ENCODE peak calls at places on chromosomes 16 and 17, in eight cellular contexts. I is A549, V is Caco-2, P is MM.1S, Y is stomach, C is PC-3, N is right cardiac atrium, R is prostate gland. E is an unnamed sample.
A peak's percentile ranks its signal among the peaks of the same experiment; 100 is the strongest.

GRCh38 chr16:84391151-84391873 is 23.0 kb downstream of the ATP2C2 start:
- DNase-seq in Y (no peak), C (no peak), N (no peak), I (no peak), V (no peak), P (no peak), R (peak; percentile 74), E (no peak)

GRCh38 chr16:70495425-70496182 is 27.8 kb downstream of the COG4 start:
- DNase-seq in R (no peak), P (no peak), I (no peak), V (no peak), N (no peak), Y (no peak), C (no peak), E (no peak)

GRCh38 chr16:67158637-67159600 is 790 bp downstream of the TRADD start:
- DNase-seq in R (no peak), N (peak; percentile 81), C (peak; percentile 49), P (peak; percentile 94), V (peak; percentile 63), Y (peak; percentile 69), I (peak; percentile 52), E (no peak)

GRCh38 chr17:31877911-31878702 is 19.1 kb upstream of the COPRS start:
- DNase-seq in R (peak; percentile 35), C (no peak), I (no peak), N (no peak), V (no peak), P (no peak), Y (no peak), E (no peak)

GRCh38 chr17:73901661-73902415 is 257.6 kb upstream of the SDK2 start:
- DNase-seq in P (no peak), C (no peak), I (no peak), Y (peak; percentile 65), R (peak; percentile 48), N (peak; percentile 83), V (no peak), E (no peak)

GRCh38 chr16:74291577-74292208 is 4.9 kb upstream of the PSMD7 start:
- DNase-seq in R (no peak), N (no peak), P (no peak), C (no peak), I (no peak), Y (no peak), V (no peak), E (no peak)

GRCh38 chr16:68297908-68298307 is 12.8 kb downstream of the SLC7A6OS start:
- DNase-seq in C (peak; percentile 59), P (no peak), R (no peak), I (no peak), Y (no peak), V (no peak), N (no peak), E (no peak)

GRCh38 chr17:31144427-31144826 is 49.6 kb downstream of the NF1 start:
- DNase-seq in P (no peak), Y (no peak), I (no peak), V (no peak), R (no peak), C (no peak), N (no peak), E (no peak)

GRCh38 chr17:79837888-79838540 is 1.2 kb downstream of the CBX4 start:
- DNase-seq in R (no peak), N (peak; percentile 70), C (no peak), V (no peak), P (peak; percentile 27), Y (no peak), I (no peak), E (no peak)

GRCh38 chr17:76554131-76554530 is 14.3 kb downstream of the PRCD start:
- DNase-seq in I (no peak), N (peak; percentile 71), V (no peak), R (no peak), Y (peak; percentile 53), C (no peak), P (no peak), E (no peak)

GRCh38 chr16:54403580-54403979 is 117.0 kb upstream of the IRX3 start:
- DNase-seq in C (no peak), R (no peak), I (no peak), V (no peak), Y (no peak), N (no peak), P (no peak), E (no peak)

GRCh38 chr16:75260856-75261589 is 9.6 kb upstream of the BCAR1 start:
- DNase-seq in I (no peak), Y (no peak), N (peak; percentile 37), P (no peak), R (no peak), C (no peak), V (peak; percentile 29), E (no peak)

GRCh38 chr16:28891964-28892890 is 13.9 kb downstream of the ATP2A1 start:
- DNase-seq in V (no peak), Y (no peak), I (no peak), N (no peak), C (no peak), R (no peak), P (no peak), E (no peak)

GRCh38 chr16:75387951-75388350 is 45.4 kb downstream of the CFDP1 start:
- DNase-seq in P (no peak), Y (no peak), I (no peak), N (no peak), V (no peak), C (no peak), R (no peak), E (no peak)

GRCh38 chr17:76918811-76919210 is 50.6 kb downstream of the MGAT5B start:
- DNase-seq in R (no peak), V (no peak), Y (no peak), C (no peak), I (no peak), N (no peak), P (no peak), E (no peak)

GRCh38 chr16:20884240-20884556 is 16.0 kb downstream of the DCUN1D3 start:
- DNase-seq in V (no peak), I (no peak), Y (no peak), P (no peak), N (no peak), C (peak; percentile 51), R (no peak), E (no peak)

GRCh38 chr16:26491962-26492361 is 574.8 kb upstream of the C16orf82 start:
- DNase-seq in C (no peak), N (no peak), P (no peak), I (no peak), V (no peak), Y (no peak), R (no peak), E (no peak)

GRCh38 chr17:57885148-57885915 is 35.5 kb upstream of the MRPS23 start:
- DNase-seq in P (no peak), N (peak; percentile 53), Y (no peak), C (no peak), R (no peak), I (no peak), V (no peak), E (no peak)

GRCh38 chr17:57879437-57880085 is 29.7 kb upstream of the MRPS23 start:
- DNase-seq in I (peak; percentile 91), C (peak; percentile 86), R (peak; percentile 43), N (no peak), Y (no peak), P (no peak), V (peak; percentile 59), E (no peak)

GRCh38 chr17:57880086-57880456 is 30.2 kb upstream of the MRPS23 start:
- DNase-seq in V (no peak), C (peak; percentile 63), P (no peak), N (no peak), Y (no peak), I (no peak), R (no peak), E (no peak)

GRCh38 chr17:57881143-57881542 is 31.3 kb upstream of the MRPS23 start:
- DNase-seq in P (no peak), V (no peak), R (no peak), Y (no peak), N (peak; percentile 66), C (no peak), I (no peak), E (no peak)

GRCh38 chr17:57881783-57882291 is 32.0 kb upstream of the MRPS23 start:
- DNase-seq in I (no peak), Y (no peak), C (no peak), V (no peak), P (no peak), N (peak; percentile 83), R (no peak), E (no peak)
- H3K4me1 ChIP-seq in I (peaks cover 67% of the 10 kb centered on the region), Y (peaks cover 20% of the 10 kb centered on the region), C (peaks cover 42% of the 10 kb centered on the region), V (peaks cover 33% of the 10 kb centered on the region), P (peaks cover 4% of the 10 kb centered on the region), N (peaks cover 7% of the 10 kb centered on the region), R (peaks cover 10% of the 10 kb centered on the region), E (no peaks in the 10 kb centered on the region)

DNA sequence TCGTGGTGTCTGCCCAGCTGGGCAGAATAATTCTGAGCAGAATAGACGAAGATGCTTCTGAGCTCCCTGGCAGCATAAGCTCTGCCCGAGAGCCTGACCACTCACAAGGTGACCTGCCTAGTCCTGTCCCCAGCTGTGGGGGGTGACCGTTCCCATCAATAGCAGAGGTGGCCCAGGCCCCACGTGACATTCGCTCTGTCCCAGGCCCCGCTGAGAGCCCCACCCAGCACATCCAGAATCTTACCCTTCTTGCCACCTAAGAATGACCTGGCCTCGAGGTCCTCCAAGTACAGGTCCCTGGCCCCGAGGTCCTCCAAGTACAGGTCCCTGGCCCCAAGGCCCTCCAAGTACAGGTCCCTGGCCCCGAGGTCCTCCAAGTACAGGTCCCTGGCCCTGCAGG is 695 bp upstream of the TMEM204 start:
- DNase-seq in I (no peak), V (no peak), P (no peak), Y (no peak), C (no peak), R (no peak), N (no peak), E (no peak)
- H3K4me3 ChIP-seq in I (no peak overlapping the region), V (no peak overlapping the region), P (no peak overlapping the region), Y (peak overlapping the region; percentile 52), C (no peak overlapping the region), R (no peak overlapping the region), N (peak overlapping the region; percentile 55), E (peak overlapping the region; percentile 56)

GRCh38 chr17:75371981-75372380 is 33.5 kb downstream of the GRB2 start:
- DNase-seq in P (no peak), Y (no peak), V (no peak), C (no peak), I (no peak), R (no peak), N (no peak), E (no peak)

GRCh38 chr17:75373290-75373689 is 32.2 kb downstream of the GRB2 start:
- DNase-seq in C (no peak), Y (no peak), N (no peak), I (no peak), V (no peak), R (no peak), P (no peak), E (no peak)

GRCh38 chr17:75371339-75371738 is 34.1 kb downstream of the GRB2 start:
- DNase-seq in R (no peak), P (no peak), Y (no peak), V (no peak), I (no peak), N (no peak), C (no peak), E (no peak)

GRCh38 chr17:75367312-75367711 is 38.2 kb downstream of the GRB2 start:
- DNase-seq in R (no peak), V (no peak), I (peak; percentile 30), C (peak; percentile 67), Y (no peak), N (no peak), P (no peak), E (no peak)

GRCh38 chr17:75370288-75370687 is 35.2 kb downstream of the GRB2 start:
- DNase-seq in P (no peak), N (peak; percentile 74), C (no peak), I (no peak), Y (peak; percentile 44), V (no peak), R (peak; percentile 26), E (no peak)
- H3K4me1 ChIP-seq in P (no peaks in the 10 kb centered on the region), N (peaks cover 18% of the 10 kb centered on the region), C (peaks cover 26% of the 10 kb centered on the region), I (peaks cover 36% of the 10 kb centered on the region), Y (peaks cover 26% of the 10 kb centered on the region), V (peaks cover 2% of the 10 kb centered on the region), R (peaks cover 8% of the 10 kb centered on the region), E (peaks cover 90% of the 10 kb centered on the region)

GRCh38 chr17:1227365-1227764 is 42.9 kb upstream of the BHLHA9 start:
- DNase-seq in P (no peak), C (no peak), R (no peak), V (no peak), Y (no peak), N (no peak), I (no peak), E (no peak)
- H3K4me3 ChIP-seq in P (no peak overlapping the region), C (no peak overlapping the region), R (no peak overlapping the region), V (no peak overlapping the region), Y (peak overlapping the region; percentile 59), N (no peak overlapping the region), I (no peak overlapping the region), E (no peak overlapping the region)

E was measured in right atrium auricular region.